ENCODE peak calls at places on chromosomes 5 and 9, in four cellular contexts. E is transverse colon, N is adrenal gland, Z is stomach. J is an unnamed sample. For H3K9me3, the result is how much of the 10 kb centered on the place peaks cover.

GRCh38 chr9:18825775-18826174 is 207.2 kb downstream of the SAXO1 start:
- DNase-seq in Z (no peak), N (no peak), E (no peak), J (no peak)

GRCh38 chr5:39283231-39283818 is 64.0 kb upstream of the FYB1 start:
- DNase-seq in N (peak), Z (no peak), E (peak), J (no peak)

GRCh38 chr9:100670719-100671118 is 92.8 kb downstream of the CAVIN4 start:
- DNase-seq in E (no peak), Z (no peak), N (no peak), J (no peak)

GRCh38 chr9:100222674-100223073 is 123.6 kb downstream of the INVS start:
- DNase-seq in Z (no peak), E (no peak), N (no peak), J (no peak)

GRCh38 chr5:75466317-75466716 is 45.1 kb downstream of the CERT1 start:
- DNase-seq in N (no peak), E (no peak), Z (no peak), J (no peak)

GRCh38 chr5:112586596-112587062 is 151.1 kb upstream of the APC start:
- DNase-seq in Z (no peak), N (no peak), E (no peak), J (no peak)

GRCh38 chr9:27078685-27079084 is 30.3 kb upstream of the TEK start:
- DNase-seq in E (no peak), Z (no peak), N (no peak), J (no peak)

GRCh38 chr9:1071730-1072129 is 21.6 kb downstream of the DMRT2 start:
- DNase-seq in N (no peak), E (peak), Z (peak), J (no peak)

GRCh38 chr9:134679616-134680392 is 38.2 kb downstream of the COL5A1 start:
- DNase-seq in Z (no peak), N (no peak), E (no peak), J (no peak)

GRCh38 chr9:88522360-88522759 is 12.6 kb upstream of the NXNL2 start:
- DNase-seq in Z (no peak), E (no peak), N (no peak), J (no peak)

GRCh38 chr5:79694652-79695051 is 5.0 kb downstream of the CMYA5 start:
- DNase-seq in E (no peak), N (peak), Z (no peak), J (no peak)

GRCh38 chr5:24703934-24704333 is 59.2 kb upstream of the CDH10 start:
- DNase-seq in N (no peak), E (no peak), Z (no peak), J (no peak)

GRCh38 chr5:82470185-82470584 is 192.0 kb upstream of the RPS23 start:
- DNase-seq in N (no peak), Z (no peak), E (no peak), J (no peak)

GRCh38 chr9:3746296-3747275 is 220.8 kb upstream of the RFX3 start:
- DNase-seq in N (no peak), E (no peak), Z (no peak), J (no peak)

GRCh38 chr9:90942555-90942954 is 140.9 kb downstream of the SYK start:
- DNase-seq in N (no peak), Z (no peak), E (peak), J (no peak)

GRCh38 chr9:76725181-76725580 is 39.1 kb upstream of the PCA3 start:
- DNase-seq in Z (no peak), E (no peak), N (no peak), J (no peak)

GRCh38 chr5:137994556-137994955 is 38.3 kb downstream of the FAM13B start:
- DNase-seq in Z (no peak), E (no peak), N (no peak), J (no peak)

GRCh38 chr5:132487841-132488555 is 2.6 kb downstream of the IRF1 start:
- DNase-seq in E (peak), N (no peak), Z (peak), J (no peak)

GRCh38 chr9:37902804-37903580 is 935 bp downstream of the SLC25A51 start:
- DNase-seq in E (no peak), N (no peak), Z (no peak), J (peak)

GRCh38 chr9:35566417-35566816 is 38.6 kb upstream of the TESK1 start:
- DNase-seq in E (no peak), N (no peak), Z (no peak), J (no peak)

GRCh38 chr5:78920604-78921003 is 64.5 kb downstream of the ARSB start:
- DNase-seq in Z (no peak), N (peak), E (no peak), J (no peak)

GRCh38 chr5:11801061-11801460 is 103.2 kb downstream of the CTNND2 start:
- DNase-seq in E (no peak), N (no peak), Z (no peak), J (no peak)

GRCh38 chr9:131216806-131217205 is 59.5 kb downstream of the FAM78A start:
- DNase-seq in E (no peak), Z (no peak), N (no peak), J (no peak)

GRCh38 chr9:131214931-131215330 is 61.4 kb downstream of the FAM78A start:
- DNase-seq in Z (no peak), E (no peak), N (no peak), J (no peak)

GRCh38 chr9:131217321-131218031 is 58.8 kb downstream of the FAM78A start:
- DNase-seq in N (no peak), E (no peak), Z (no peak), J (no peak)

GRCh38 chr9:131218370-131218769 is 57.9 kb downstream of the FAM78A start:
- DNase-seq in N (no peak), E (no peak), Z (no peak), J (no peak)

GRCh38 chr9:131214457-131214856 is 61.9 kb downstream of the FAM78A start:
- DNase-seq in E (no peak), Z (no peak), N (no peak), J (no peak)
- TF ChIP-seq POLR2A in E (no peak), Z (no peak), N (no peak), J (no peak)

DNA sequence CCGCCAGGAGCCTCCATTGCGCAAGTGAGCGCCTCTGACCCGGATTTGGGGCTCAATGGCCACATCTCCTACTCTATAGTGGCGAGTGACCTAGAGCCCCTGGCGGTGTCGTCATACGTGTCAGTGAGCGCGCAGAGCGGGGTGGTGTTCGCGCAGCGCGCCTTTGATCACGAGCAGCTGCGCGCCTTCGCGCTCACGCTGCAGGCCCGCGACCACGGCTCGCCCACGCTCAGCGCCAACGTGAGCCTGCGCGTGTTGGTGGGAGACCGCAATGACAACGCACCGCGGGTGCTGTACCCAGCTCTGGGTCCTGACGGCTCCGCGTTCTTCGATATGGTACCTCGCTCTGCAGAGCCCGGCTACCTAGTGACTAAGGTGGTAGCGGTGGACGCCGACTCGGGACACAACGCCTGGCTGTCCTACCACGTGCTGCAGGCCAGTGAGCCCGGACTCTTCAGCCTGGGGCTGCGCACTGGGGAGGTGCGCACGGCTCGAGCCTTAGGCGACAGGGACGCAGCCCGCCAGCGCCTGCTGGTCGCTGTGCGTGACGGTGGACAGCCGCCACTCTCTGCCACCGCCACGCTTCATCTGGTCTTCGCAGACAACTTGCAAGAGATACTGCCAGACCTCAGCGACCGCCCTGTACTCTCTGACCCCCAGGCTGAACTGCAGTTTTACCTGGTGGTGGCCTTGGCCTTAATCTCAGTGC is 1.9 kb downstream of the PCDHGB6 start:
- DNase-seq in N (no peak), E (no peak), Z (no peak), J (peak)
- H3K9me3 ChIP-seq in N (under half), E (under half), Z (half or more), J (under half)

GRCh38 chr5:177446184-177447065 is at the start of gene PRR7:
- DNase-seq in E (peak), N (peak), Z (peak), J (no peak)
- TF ChIP-seq CTCF in E (no peak), N (no peak), Z (no peak), J (peak)

GRCh38 chr5:1161108-1161831 is 40.1 kb upstream of the SLC6A19 start:
- DNase-seq in Z (peak), E (peak), N (peak), J (no peak)
- TF ChIP-seq POLR2A in Z (no peak), E (no peak), N (no peak), J (no peak)

DNA sequence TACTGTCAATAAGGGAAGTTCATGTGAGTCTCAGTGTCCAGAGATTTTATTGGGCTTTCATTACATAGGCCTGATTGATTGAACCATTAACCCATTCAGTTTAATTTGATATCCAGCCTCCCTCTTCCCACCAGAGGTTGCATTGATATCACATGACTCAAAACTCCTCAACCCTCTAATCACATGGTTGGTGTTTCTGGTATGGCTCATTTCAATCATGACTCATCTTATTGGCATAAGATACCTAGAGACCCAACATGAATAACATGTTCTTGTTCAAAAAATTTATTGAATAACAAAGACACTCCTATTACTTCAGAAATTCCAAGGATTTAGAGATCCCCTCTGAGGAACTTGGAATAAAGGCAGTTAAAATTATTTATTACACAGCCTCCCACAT is 982.2 kb downstream of the TLE1 start:
- DNase-seq in N (no peak), E (no peak), Z (no peak), J (no peak)
- H3K9me3 ChIP-seq in N (under half), E (under half), Z (under half), J (under half)

GRCh38 chr5:95644351-95645042 is 2.1 kb upstream of the RFESD start:
- DNase-seq in Z (peak), N (peak), E (peak), J (no peak)
- TF ChIP-seq CTCF in Z (no peak), N (peak), E (peak), J (peak)

GRCh38 chr9:128275198-128276007 is at the start of gene GOLGA2:
- DNase-seq in Z (no peak), N (peak), E (peak), J (no peak)

GRCh38 chr9:128280084-128280622 is 4.1 kb downstream of the SWI5 start:
- DNase-seq in E (no peak), Z (no peak), N (no peak), J (no peak)

GRCh38 chr9:128274245-128274644 is 1.6 kb downstream of the GOLGA2 start:
- DNase-seq in Z (no peak), N (no peak), E (no peak), J (no peak)

GRCh38 chr9:128276574-128277270 is 646 bp downstream of the SWI5 start:
- DNase-seq in Z (no peak), E (no peak), N (peak), J (no peak)

DNA sequence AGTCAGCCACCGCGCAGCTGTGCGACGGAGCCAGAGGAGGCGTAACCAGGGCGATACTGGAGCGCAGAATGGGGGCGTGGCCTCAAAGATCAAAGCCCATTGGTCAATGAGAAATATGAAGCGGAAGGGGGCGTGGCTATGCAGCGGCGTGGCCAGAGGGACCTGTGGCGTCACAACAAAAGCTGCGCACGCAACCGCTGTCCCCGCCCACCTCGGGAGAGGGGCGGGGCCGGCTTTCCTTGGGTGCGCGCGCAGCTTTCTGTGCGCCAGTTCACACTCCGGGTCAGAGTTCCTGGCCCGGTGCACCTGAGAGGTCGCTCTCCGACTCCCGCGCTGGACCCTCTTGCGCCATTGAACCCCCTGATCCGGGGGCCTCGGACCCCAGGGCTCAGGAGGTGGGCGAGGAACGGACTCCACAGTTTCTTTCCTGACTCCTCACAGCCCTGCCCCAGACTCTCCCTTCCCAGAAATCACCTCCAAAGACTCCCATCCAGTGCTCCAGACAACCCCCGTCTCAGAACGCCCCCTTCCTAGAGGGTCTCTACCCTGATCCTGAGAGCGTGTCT is at the start of gene SWI5:
- DNase-seq in Z (peak), E (peak), N (peak), J (peak)
- TF ChIP-seq POLR2A in Z (no peak), E (peak), N (peak), J (peak)

J was measured in right lobe of liver.